ENCODE peak calls at places on chromosomes 1 and 21, in nine cellular contexts. Z is nephron progenitor cell, R is DMS153, D is Caki2, V is brain microvascular endothelial cell, I is globus pallidus, X is epithelial cell of prostate, U is hepatocyte, E is aorta. S is an unnamed sample.

GRCh38 chr1:7387053-7387861 is 383.8 kb upstream of the VAMP3 start:
- DNase-seq in Z (no peak), R (peak), D (no peak), V (no peak), I (no peak), X (no peak), U (no peak), E (peak), S (peak)

GRCh38 chr1:220317161-220317560 is 44.9 kb upstream of the RAB3GAP2 start:
- DNase-seq in Z (no peak), R (no peak), D (no peak), V (no peak), I (no peak), X (no peak), U (no peak), E (no peak), S (no peak)

GRCh38 chr1:181222972-181223371 is 134.5 kb downstream of the IER5 start:
- DNase-seq in Z (no peak), R (no peak), D (no peak), V (no peak), I (no peak), X (no peak), U (no peak), E (no peak), S (no peak)

GRCh38 chr1:93784538-93784937 is 94.5 kb downstream of the DNTTIP2 start:
- DNase-seq in Z (no peak), R (no peak), D (no peak), V (no peak), I (peak), X (no peak), U (no peak), E (no peak), S (no peak)

GRCh38 chr1:171985639-171986038 is 144.3 kb downstream of the DNM3 start:
- DNase-seq in Z (no peak), R (no peak), D (no peak), V (no peak), I (peak), X (no peak), U (peak), E (no peak), S (no peak)

GRCh38 chr1:160210563-160210962 is 5.4 kb downstream of the PEA15 start:
- DNase-seq in Z (no peak), R (no peak), D (no peak), V (no peak), I (no peak), X (no peak), U (no peak), E (no peak), S (no peak)

GRCh38 chr1:109802136-109802900 is 38.6 kb upstream of the EPS8L3 start:
- DNase-seq in Z (peak), R (no peak), D (no peak), V (no peak), I (no peak), X (no peak), U (no peak), E (peak), S (no peak)

GRCh38 chr1:44707959-44708831 is 22.8 kb downstream of the RNU5D-1 start:
- DNase-seq in Z (no peak), R (peak), D (peak), V (peak), I (peak), X (no peak), U (peak), E (no peak), S (no peak)

GRCh38 chr1:78492376-78492950 is 1.7 kb downstream of the PTGFR start:
- DNase-seq in Z (no peak), R (no peak), D (no peak), V (no peak), I (no peak), X (no peak), U (peak), E (no peak), S (no peak)

GRCh38 chr21:45041351-45041805 is 33.0 kb upstream of the ADARB1 start:
- DNase-seq in Z (peak), R (no peak), D (no peak), V (peak), I (no peak), X (no peak), U (peak), E (peak), S (no peak)

GRCh38 chr1:178528963-178529355 is 16.1 kb downstream of the TEX35 start:
- DNase-seq in Z (no peak), R (no peak), D (no peak), V (no peak), I (no peak), X (no peak), U (no peak), E (no peak), S (no peak)

GRCh38 chr1:168428063-168428731 is 115.6 kb downstream of the XCL2 start:
- DNase-seq in Z (no peak), R (no peak), D (no peak), V (no peak), I (no peak), X (no peak), U (peak), E (no peak), S (no peak)

GRCh38 chr1:203084588-203085527 is 954 bp downstream of the MYOG start:
- DNase-seq in Z (no peak), R (no peak), D (no peak), V (no peak), I (no peak), X (no peak), U (no peak), E (no peak), S (no peak)

GRCh38 chr1:68269637-68270430 is 37.5 kb upstream of the WLS start:
- DNase-seq in Z (no peak), R (no peak), D (peak), V (peak), I (no peak), X (peak), U (no peak), E (no peak), S (no peak)

GRCh38 chr1:51445346-51446090 is 73.5 kb downstream of the EPS15 start:
- DNase-seq in Z (no peak), R (no peak), D (no peak), V (no peak), I (no peak), X (no peak), U (no peak), E (no peak), S (no peak)

GRCh38 chr1:171674443-171675405 is 22.2 kb upstream of the MYOC start:
- DNase-seq in Z (no peak), R (no peak), D (no peak), V (no peak), I (peak), X (no peak), U (no peak), E (no peak), S (no peak)

GRCh38 chr1:221439008-221439733 is 302.7 kb downstream of the DUSP10 start:
- DNase-seq in Z (no peak), R (no peak), D (peak), V (peak), I (no peak), X (peak), U (peak), E (no peak), S (no peak)